ENCODE peak calls at places on chromosomes 5 and 9, in ten cellular contexts. P is MCF 10A; D is MV-4-11; V is activated CD4-positive, alpha-beta T cell treated with anti-CD3 and anti-CD28 coated beads, Interleukin-2, amount 50 U/mL, for 1 hour; X is heart right ventricle; I is fibroblast of lung; K is left ventricle myocardium superior; G is neural progenitor cell; Z is cardiac fibroblast; W is Right ventricle myocardium superior. B is an unnamed sample.
A peak's percentile ranks its signal among the peaks of the same experiment; 100 is the strongest.

GRCh38 chr5:144979516-144980264 is 809.0 kb downstream of the KCTD16 start:
- DNase-seq in V (no peak), I (no peak), D (no peak), P (no peak), W (no peak), G (no peak), K (no peak), Z (no peak), X (no peak), B (no peak)

GRCh38 chr5:170426786-170427185 is 37.6 kb upstream of the KCNMB1 start:
- DNase-seq in K (no peak), V (no peak), G (no peak), Z (no peak), I (no peak), D (no peak), P (no peak), W (no peak), X (no peak), B (no peak)

GRCh38 chr5:91311168-91311696 is 71.9 kb downstream of the ARRDC3 start:
- DNase-seq in D (no peak), Z (no peak), W (no peak), I (no peak), K (no peak), P (no peak), G (no peak), X (no peak), V (no peak), B (no peak)

GRCh38 chr5:167579701-167580045 is 711.8 kb upstream of the WWC1 start:
- DNase-seq in K (no peak), P (no peak), D (no peak), G (no peak), Z (no peak), I (no peak), X (no peak), V (no peak), W (no peak), B (no peak)

GRCh38 chr5:32932231-32932935 is 221.3 kb downstream of the NPR3 start:
- DNase-seq in X (no peak), K (no peak), Z (peak; percentile 14), W (no peak), G (no peak), V (no peak), I (no peak), P (no peak), D (no peak), B (no peak)

GRCh38 chr9:85431396-85432102 is 310.2 kb downstream of the AGTPBP1 start:
- DNase-seq in X (no peak), W (no peak), P (peak; percentile 13), V (no peak), K (no peak), I (peak; percentile 75), Z (no peak), D (no peak), G (no peak), B (no peak)

GRCh38 chr5:122885891-122886290 is 40.5 kb downstream of the SNX24 start:
- DNase-seq in X (no peak), D (no peak), G (no peak), Z (no peak), W (no peak), K (no peak), P (no peak), I (no peak), V (no peak), B (no peak)

GRCh38 chr9:11356101-11356500 is 743.3 kb upstream of the PTPRD start:
- DNase-seq in G (no peak), I (no peak), K (no peak), X (no peak), W (no peak), V (no peak), Z (no peak), D (no peak), P (peak; percentile 45), B (no peak)

GRCh38 chr9:133738806-133739150 is 626 bp upstream of the SARDH start:
- DNase-seq in X (no peak), W (no peak), P (no peak), D (no peak), V (no peak), K (no peak), I (no peak), G (no peak), Z (no peak), B (no peak)